ENCODE peak calls at places on chromosomes 3 and 15, in four cellular contexts. M is endodermal cell; X is heart left ventricle; F is CD8-positive, alpha-beta T cell. C is an unnamed sample. For H3K9me3, the result is how much of the 10 kb centered on the place peaks cover.

GRCh38 chr3:115602194-115602593 is 21.1 kb upstream of the GAP43 start:
- DNase-seq in M (no peak), X (no peak), F (no peak), C (no peak)

GRCh38 chr15:51620647-51621046 is 1.9 kb downstream of the DMXL2 start:
- DNase-seq in M (no peak), X (no peak), F (no peak), C (no peak)

GRCh38 chr3:81490541-81491288 is 270.7 kb downstream of the GBE1 start:
- DNase-seq in M (peak), X (peak), F (peak), C (peak)

GRCh38 chr3:50467932-50468331 is 35.5 kb downstream of the CACNA2D2 start:
- DNase-seq in M (no peak), X (no peak), F (no peak), C (no peak)

GRCh38 chr15:74983725-74984231 is 11.6 kb upstream of the SCAMP5 start:
- DNase-seq in M (no peak), X (no peak), F (no peak), C (no peak)

GRCh38 chr3:16841906-16842709 is 42.6 kb upstream of the PLCL2 start:
- DNase-seq in M (peak), X (peak), F (peak), C (no peak)

GRCh38 chr3:188720636-188721035 is 451.1 kb upstream of the TPRG1 start:
- DNase-seq in M (no peak), X (no peak), F (no peak), C (no peak)

GRCh38 chr3:52453496-52454234 is at the start of gene TNNC1:
- DNase-seq in M (peak), X (peak), F (no peak), C (peak)

GRCh38 chr15:57751177-57751800 is 44.8 kb downstream of the POLR2M start:
- DNase-seq in M (peak), X (no peak), F (no peak), C (no peak)

GRCh38 chr3:88189361-88189810 is 39.6 kb downstream of the C3orf38 start:
- DNase-seq in M (no peak), X (no peak), F (no peak), C (peak)

GRCh38 chr3:12182687-12183441 is 24.2 kb upstream of the TIMP4 start:
- DNase-seq in M (no peak), X (no peak), F (no peak), C (no peak)

GRCh38 chr3:32557640-32558352 is 12.9 kb downstream of the DYNC1LI1 start:
- DNase-seq in M (no peak), X (no peak), F (no peak), C (no peak)

GRCh38 chr15:100722551-100723322 is 120.3 kb downstream of the ASB7 start:
- DNase-seq in M (no peak), X (no peak), F (no peak), C (no peak)

GRCh38 chr3:20078194-20078709 is 38.0 kb downstream of the KAT2B start:
- DNase-seq in M (no peak), X (no peak), F (no peak), C (no peak)

GRCh38 chr3:78351338-78351737 is 1311.4 kb downstream of the ROBO2 start:
- DNase-seq in M (no peak), X (no peak), F (no peak), C (no peak)

GRCh38 chr3:108554233-108554632 is 35.0 kb downstream of the CIP2A start:
- DNase-seq in M (no peak), X (no peak), F (no peak), C (no peak)

GRCh38 chr15:53272116-53272515 is 482.0 kb upstream of the ONECUT1 start:
- DNase-seq in M (no peak), X (no peak), F (no peak), C (no peak)

GRCh38 chr15:68224108-68224507 is 5.4 kb downstream of the CLN6 start:
- DNase-seq in M (no peak), X (no peak), F (peak), C (no peak)

GRCh38 chr3:157611176-157611575 is 108.0 kb upstream of the VEPH1 start:
- DNase-seq in M (no peak), X (no peak), F (no peak), C (no peak)

GRCh38 chr3:57597973-57598351 is 818 bp upstream of the ARF4 start:
- DNase-seq in M (no peak), X (no peak), F (no peak), C (no peak)

GRCh38 chr3:61521229-61521628 is 40.1 kb upstream of the PTPRG start:
- DNase-seq in M (no peak), X (no peak), F (no peak), C (no peak)

GRCh38 chr3:57164217-57164605 is 942 bp downstream of the IL17RD start:
- DNase-seq in M (peak), X (peak), F (no peak), C (no peak)

GRCh38 chr3:54538346-54538745 is 389.5 kb downstream of the LRTM1 start:
- DNase-seq in M (peak), X (no peak), F (no peak), C (no peak)

GRCh38 chr3:43638594-43639447 is 17.0 kb upstream of the ANO10 start:
- DNase-seq in M (peak), X (no peak), F (no peak), C (peak)

GRCh38 chr15:75069301-75069925 is 46.0 kb downstream of the PPCDC start:
- DNase-seq in M (no peak), X (no peak), F (no peak), C (no peak)

GRCh38 chr3:73401058-73401457 is 223.7 kb downstream of the PDZRN3 start:
- DNase-seq in M (no peak), X (no peak), F (no peak), C (no peak)

GRCh38 chr15:98713585-98714001 is 65.3 kb downstream of the IGF1R start:
- DNase-seq in M (no peak), X (no peak), F (no peak), C (no peak)

GRCh38 chr3:197219627-197220026 is 78.8 kb downstream of the DLG1 start:
- DNase-seq in M (no peak), X (no peak), F (no peak), C (no peak)

GRCh38 chr15:48936666-48937065 is 27.1 kb downstream of the SHC4 start:
- DNase-seq in M (no peak), X (no peak), F (no peak), C (no peak)

GRCh38 chr3:46297658-46298423 is 55.6 kb downstream of the CCR3 start:
- DNase-seq in M (no peak), X (no peak), F (no peak), C (no peak)

GRCh38 chr15:42131826-42132806 is 24.3 kb downstream of the PLA2G4F start:
- DNase-seq in M (peak), X (no peak), F (no peak), C (no peak)

GRCh38 chr15:76270876-76271275 is 40.4 kb downstream of the ETFA start:
- DNase-seq in M (no peak), X (no peak), F (no peak), C (no peak)

DNA sequence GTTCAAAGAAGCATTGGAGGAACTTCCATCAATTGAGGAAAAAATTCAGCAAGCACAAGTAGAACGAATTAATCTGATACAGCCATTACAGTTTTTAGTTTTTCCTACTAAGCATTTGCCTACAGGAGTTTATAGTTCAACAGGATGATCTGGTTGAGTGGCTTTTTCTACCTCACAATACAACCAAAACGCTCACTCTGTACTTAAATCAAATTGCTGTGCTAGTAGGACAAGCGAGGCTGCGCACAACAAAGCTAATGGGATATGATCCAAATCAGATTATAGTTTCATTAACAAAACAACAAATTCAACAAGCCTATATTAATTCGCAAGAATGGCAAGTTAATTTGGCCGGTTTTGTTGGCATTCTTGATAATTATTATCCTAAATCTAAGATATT is 44.2 kb downstream of the ETFA start:
- DNase-seq in M (no peak), X (no peak), F (no peak), C (no peak)
- H3K9me3 ChIP-seq in M (half or more), X (under half), F (under half), C (under half)

DNA sequence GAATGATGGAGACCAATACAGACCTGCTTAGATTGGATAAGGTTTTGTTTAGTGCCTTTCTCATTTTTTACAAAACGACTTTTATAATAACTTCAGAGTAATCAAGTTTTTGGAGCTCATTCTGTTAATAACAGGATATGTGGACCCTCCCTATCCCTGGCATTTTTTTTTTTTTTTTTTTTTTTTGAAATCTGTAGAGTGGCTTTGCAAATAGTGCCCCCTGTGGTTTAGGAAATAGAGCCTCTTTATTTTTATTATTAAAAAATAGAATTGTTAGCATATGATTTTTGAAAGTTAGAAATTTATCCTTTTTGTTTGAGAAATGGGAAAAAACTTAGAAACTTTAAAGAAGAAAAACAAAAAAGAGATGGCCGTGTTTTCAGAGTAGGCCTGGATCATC is 11.4 kb downstream of the SKIL start:
- DNase-seq in M (no peak), X (no peak), F (no peak), C (no peak)
- TF ChIP-seq CTCF in M (peak), X (peak), F (peak), C (peak)

GRCh38 chr3:166917437-166917836 is 462.7 kb downstream of the ZBBX start:
- DNase-seq in M (peak), X (no peak), F (no peak), C (no peak)
- H3K9me3 ChIP-seq in M (under half), X (under half), F (under half), C (under half)

GRCh38 chr15:69912116-69912515 is 185.6 kb downstream of the TLE3 start:
- DNase-seq in M (peak), X (no peak), F (no peak), C (no peak)
- TF ChIP-seq CTCF in M (no peak), X (no peak), F (no peak), C (no peak)